ENCODE peak calls at places on chromosomes 11 and 22, in ten cellular contexts. L, A, S, K, D, H, F, O, P and E are unnamed samples.

GRCh38 chr11:66841861-66842260 is 1.4 kb upstream of the RCE1 start:
- DNase-seq in L (no peak), A (no peak), S (no peak), K (no peak), D (no peak), H (no peak), F (no peak), O (no peak), P (no peak), E (no peak)

GRCh38 chr11:32830413-32830738 is 649 bp downstream of the PRRG4 start:
- DNase-seq in L (no peak), A (no peak), S (no peak), K (peak; percentile 24), D (no peak), H (no peak), F (no peak), O (no peak), P (no peak), E (no peak)

GRCh38 chr22:50261615-50262459 is at the start of gene MAPK12:
- DNase-seq in L (no peak), A (no peak), S (no peak), K (peak; percentile 9), D (peak; percentile 63), H (no peak), F (no peak), O (no peak), P (no peak), E (no peak)

GRCh38 chr11:116691779-116692178 is 81.0 kb downstream of the BUD13 start:
- DNase-seq in L (peak; percentile 21), A (peak; percentile 68), S (peak; percentile 13), K (peak; percentile 19), D (peak; percentile 74), H (peak; percentile 69), F (peak; percentile 59), O (peak; percentile 69), P (peak; percentile 23), E (peak; percentile 62)

GRCh38 chr22:46917702-46918101 is 155.3 kb downstream of the TBC1D22A start:
- DNase-seq in L (no peak), A (no peak), S (no peak), K (no peak), D (no peak), H (no peak), F (no peak), O (no peak), P (no peak), E (no peak)

GRCh38 chr11:130555251-130555841 is 106.9 kb downstream of the ADAMTS15 start:
- DNase-seq in L (no peak), A (no peak), S (no peak), K (peak; percentile 22), D (no peak), H (no peak), F (no peak), O (no peak), P (no peak), E (no peak)

GRCh38 chr11:9276571-9276970 is 11.4 kb upstream of the DENND5A start:
- DNase-seq in L (no peak), A (no peak), S (no peak), K (no peak), D (no peak), H (no peak), F (no peak), O (no peak), P (no peak), E (peak; percentile 22)

GRCh38 chr11:69215216-69215615 is 59.5 kb downstream of the SMIM38 start:
- DNase-seq in L (no peak), A (no peak), S (no peak), K (no peak), D (no peak), H (no peak), F (peak; percentile 18), O (no peak), P (no peak), E (no peak)

GRCh38 chr11:18791175-18792065 is at the start of gene PTPN5:
- DNase-seq in L (no peak), A (peak; percentile 19), S (no peak), K (no peak), D (no peak), H (no peak), F (no peak), O (no peak), P (no peak), E (no peak)

GRCh38 chr11:69394902-69395690 is 86.4 kb upstream of the LINC01488 start:
- DNase-seq in L (no peak), A (no peak), S (no peak), K (peak; percentile 10), D (no peak), H (no peak), F (no peak), O (no peak), P (no peak), E (no peak)